ENCODE peak calls at places on chromosomes 16 and 17, in ten cellular contexts. N is ovary, X is Peyer's patch, J is heart left ventricle, B is IMR-90, K is sigmoid colon, Q is tibial nerve, Y is HCT116, W is transverse colon, T is stomach. R is an unnamed sample. For H3K36me3, the result is how much of the 10 kb centered on the place peaks cover.

GRCh38 chr17:30958187-30958586 is 12.7 kb upstream of the RNF135 start:
- DNase-seq in N (no peak), X (peak), J (no peak), B (no peak), K (no peak), Q (no peak), Y (no peak), W (no peak), T (no peak), R (no peak)

GRCh38 chr17:78416311-78416711 is 37.9 kb downstream of the PGS1 start:
- DNase-seq in N (peak), X (peak), J (no peak), B (peak), K (no peak), Q (no peak), Y (no peak), W (peak), T (peak), R (no peak)

GRCh38 chr17:72826602-72827001 is 265.9 kb downstream of the SLC39A11 start:
- DNase-seq in N (no peak), X (no peak), J (no peak), B (peak), K (no peak), Q (no peak), Y (peak), W (no peak), T (no peak), R (no peak)

GRCh38 chr16:12551946-12552345 is 251.7 kb downstream of the CPPED1 start:
- DNase-seq in N (no peak), X (no peak), J (no peak), B (peak), K (no peak), Q (no peak), Y (no peak), W (no peak), T (no peak), R (no peak)

GRCh38 chr16:56732832-56733231 is 2.9 kb downstream of the NUP93 start:
- DNase-seq in N (no peak), X (no peak), J (no peak), B (no peak), K (no peak), Q (no peak), Y (no peak), W (no peak), T (no peak), R (no peak)

GRCh38 chr16:35102780-35103403 is 1643.5 kb downstream of the TP53TG3F start:
- DNase-seq in N (no peak), X (no peak), J (no peak), B (no peak), K (no peak), Q (no peak), Y (no peak), W (no peak), T (no peak), R (no peak)

GRCh38 chr17:9291912-9292562 is 270.7 kb downstream of the NTN1 start:
- DNase-seq in N (peak), X (peak), J (peak), B (peak), K (peak), Q (peak), Y (no peak), W (peak), T (peak), R (peak)

GRCh38 chr16:75197522-75198134 is 9.3 kb downstream of the CTRB2 start:
- DNase-seq in N (no peak), X (no peak), J (no peak), B (no peak), K (no peak), Q (no peak), Y (no peak), W (no peak), T (peak), R (no peak)

GRCh38 chr16:3518292-3518982 is 17.6 kb downstream of the CLUAP1 start:
- DNase-seq in N (no peak), X (no peak), J (no peak), B (no peak), K (no peak), Q (no peak), Y (no peak), W (no peak), T (no peak), R (no peak)

GRCh38 chr16:1553976-1554825 is 20.7 kb downstream of the TMEM204 start:
- DNase-seq in N (no peak), X (no peak), J (no peak), B (no peak), K (peak), Q (no peak), Y (no peak), W (no peak), T (no peak), R (no peak)

GRCh38 chr17:14052886-14053615 is 16.3 kb upstream of the COX10 start:
- DNase-seq in N (no peak), X (no peak), J (no peak), B (no peak), K (no peak), Q (no peak), Y (no peak), W (no peak), T (no peak), R (peak)

GRCh38 chr17:10992097-10992496 is 154.2 kb upstream of the PIRT start:
- DNase-seq in N (no peak), X (no peak), J (no peak), B (no peak), K (no peak), Q (no peak), Y (no peak), W (no peak), T (no peak), R (no peak)

GRCh38 chr17:2346475-2346874 is 9.2 kb downstream of the SGSM2 start:
- DNase-seq in N (peak), X (no peak), J (no peak), B (no peak), K (peak), Q (no peak), Y (no peak), W (no peak), T (peak), R (peak)

GRCh38 chr16:68444058-68444657 is 4.2 kb downstream of the SMPD3 start:
- DNase-seq in N (peak), X (peak), J (peak), B (peak), K (no peak), Q (no peak), Y (no peak), W (peak), T (peak), R (no peak)

GRCh38 chr17:76893623-76894358 is 25.6 kb downstream of the MGAT5B start:
- DNase-seq in N (no peak), X (no peak), J (no peak), B (no peak), K (no peak), Q (no peak), Y (no peak), W (no peak), T (no peak), R (no peak)

GRCh38 chr17:67124469-67125148 is 80.3 kb downstream of the CACNG1 start:
- DNase-seq in N (no peak), X (no peak), J (no peak), B (no peak), K (no peak), Q (no peak), Y (no peak), W (no peak), T (no peak), R (no peak)

GRCh38 chr17:58236394-58236793 is 2.0 kb upstream of the LPO start:
- DNase-seq in N (no peak), X (no peak), J (no peak), B (no peak), K (no peak), Q (no peak), Y (no peak), W (no peak), T (no peak), R (no peak)

GRCh38 chr16:14961405-14962186 is 13.2 kb upstream of the PDXDC1 start:
- DNase-seq in N (no peak), X (no peak), J (no peak), B (no peak), K (no peak), Q (no peak), Y (no peak), W (no peak), T (no peak), R (no peak)

GRCh38 chr17:82445542-82445941 is 5.0 kb downstream of the CYBC1 start:
- DNase-seq in N (peak), X (no peak), J (no peak), B (no peak), K (no peak), Q (no peak), Y (no peak), W (no peak), T (no peak), R (no peak)

GRCh38 chr16:46747777-46748651 is at the start of gene MYLK3:
- DNase-seq in N (no peak), X (peak), J (peak), B (no peak), K (peak), Q (no peak), Y (no peak), W (no peak), T (no peak), R (no peak)

GRCh38 chr17:4901648-4902344 is 1.1 kb downstream of the CHRNE start:
- DNase-seq in N (peak), X (no peak), J (peak), B (no peak), K (no peak), Q (peak), Y (no peak), W (no peak), T (no peak), R (no peak)

GRCh38 chr17:38762231-38762630 is 9.7 kb downstream of the PSMB3 start:
- DNase-seq in N (no peak), X (no peak), J (no peak), B (no peak), K (no peak), Q (no peak), Y (no peak), W (no peak), T (no peak), R (no peak)

GRCh38 chr16:24035127-24035842 is 199.5 kb downstream of the PRKCB start:
- DNase-seq in N (no peak), X (peak), J (no peak), B (no peak), K (no peak), Q (no peak), Y (no peak), W (peak), T (no peak), R (no peak)

GRCh38 chr17:68384941-68385340 is 72.4 kb downstream of the WIPI1 start:
- DNase-seq in N (no peak), X (no peak), J (no peak), B (no peak), K (peak), Q (no peak), Y (no peak), W (no peak), T (no peak), R (no peak)

GRCh38 chr17:68385490-68386215 is 71.6 kb downstream of the WIPI1 start:
- DNase-seq in N (no peak), X (no peak), J (no peak), B (no peak), K (peak), Q (no peak), Y (no peak), W (no peak), T (no peak), R (no peak)

GRCh38 chr17:68383120-68383442 is 74.2 kb downstream of the WIPI1 start:
- DNase-seq in N (no peak), X (no peak), J (no peak), B (no peak), K (no peak), Q (no peak), Y (no peak), W (no peak), T (no peak), R (no peak)

GRCh38 chr17:68382582-68383085 is 74.7 kb downstream of the WIPI1 start:
- DNase-seq in N (no peak), X (no peak), J (no peak), B (no peak), K (no peak), Q (no peak), Y (no peak), W (no peak), T (no peak), R (no peak)

GRCh38 chr17:68383443-68384321 is 73.6 kb downstream of the WIPI1 start:
- DNase-seq in N (no peak), X (peak), J (peak), B (peak), K (peak), Q (no peak), Y (peak), W (no peak), T (no peak), R (no peak)
- TF ChIP-seq POLR2A in N (no peak), X (no peak), J (no peak), B (peak), K (no peak), Q (no peak), Y (no peak), W (no peak), T (no peak), R (no peak)

GRCh38 chr16:19573997-19574396 is 18.5 kb downstream of the VPS35L start:
- DNase-seq in N (no peak), X (no peak), J (no peak), B (no peak), K (no peak), Q (no peak), Y (no peak), W (no peak), T (no peak), R (no peak)
- H3K36me3 ChIP-seq in N (under half), X (half or more), J (half or more), B (half or more), K (under half), Q (half or more), Y (under half), W (under half), T (under half), R (under half)

DNA sequence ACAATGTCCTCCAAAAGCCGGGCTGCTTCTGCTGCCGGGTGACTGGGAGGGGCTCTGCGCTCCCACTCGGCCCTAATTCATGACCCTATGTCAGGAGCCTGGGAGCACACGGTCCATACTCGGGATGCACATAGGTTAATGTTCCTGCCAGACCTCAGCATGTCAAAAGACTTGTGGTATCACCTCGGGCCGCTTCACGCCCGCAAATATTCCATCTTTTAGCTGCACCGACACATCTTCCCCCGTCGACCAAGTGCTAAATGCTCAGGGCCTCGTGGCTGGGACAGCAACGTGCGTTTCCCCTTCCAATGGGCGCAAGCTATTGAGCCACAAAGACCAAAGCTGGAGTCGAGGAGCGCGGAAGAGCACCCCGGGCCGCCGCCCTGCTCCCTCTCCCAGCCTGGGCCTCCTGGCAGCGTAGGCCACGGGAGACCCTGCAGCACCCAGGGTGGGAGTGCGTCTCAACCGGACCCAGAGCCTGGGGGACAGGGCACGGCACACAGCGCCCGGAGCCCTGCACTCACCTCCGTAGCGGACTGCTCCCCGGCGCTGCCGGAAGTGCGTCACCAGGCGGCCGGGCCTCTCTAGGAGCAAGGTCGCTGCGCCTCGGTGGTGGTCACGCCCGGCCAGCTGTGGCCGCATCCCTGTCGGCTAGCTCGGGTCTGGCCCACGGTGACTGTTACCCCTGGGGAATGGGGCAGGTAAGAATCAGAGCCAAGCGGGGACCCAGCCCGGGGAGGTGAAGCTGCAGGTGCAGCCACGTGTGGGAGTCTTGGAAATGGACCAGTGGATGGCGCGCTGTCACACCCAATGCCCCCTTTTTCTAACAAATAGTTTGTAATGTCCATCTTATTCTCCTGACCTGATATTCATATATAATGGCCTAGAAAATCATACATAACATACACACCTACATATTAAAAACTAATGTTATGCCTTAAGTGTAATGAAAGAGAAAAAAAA is at the start of gene ZNF23:
- DNase-seq in N (peak), X (peak), J (peak), B (peak), K (peak), Q (peak), Y (peak), W (peak), T (peak), R (peak)
- TF ChIP-seq POLR2A in N (peak), X (peak), J (no peak), B (peak), K (peak), Q (peak), Y (peak), W (peak), T (no peak), R (peak)

GRCh38 chr17:18254888-18255649 is 3.5 kb downstream of the FLII start:
- DNase-seq in N (no peak), X (no peak), J (no peak), B (no peak), K (no peak), Q (no peak), Y (no peak), W (no peak), T (no peak), R (no peak)
- H3K36me3 ChIP-seq in N (under half), X (half or more), J (half or more), B (half or more), K (half or more), Q (half or more), Y (under half), W (under half), T (under half), R (under half)

GRCh38 chr17:75753514-75754377 is 11.2 kb downstream of the GALK1 start:
- DNase-seq in N (peak), X (peak), J (peak), B (peak), K (peak), Q (no peak), Y (no peak), W (peak), T (peak), R (no peak)

GRCh38 chr17:75753193-75753513 is 11.8 kb downstream of the GALK1 start:
- DNase-seq in N (no peak), X (no peak), J (no peak), B (no peak), K (no peak), Q (no peak), Y (no peak), W (no peak), T (no peak), R (no peak)

GRCh38 chr17:75755205-75755901 is 9.6 kb downstream of the GALK1 start:
- DNase-seq in N (no peak), X (no peak), J (no peak), B (no peak), K (no peak), Q (no peak), Y (no peak), W (no peak), T (no peak), R (no peak)

GRCh38 chr17:75755990-75756389 is 9.0 kb downstream of the GALK1 start:
- DNase-seq in N (no peak), X (no peak), J (no peak), B (no peak), K (no peak), Q (no peak), Y (no peak), W (no peak), T (no peak), R (no peak)

DNA sequence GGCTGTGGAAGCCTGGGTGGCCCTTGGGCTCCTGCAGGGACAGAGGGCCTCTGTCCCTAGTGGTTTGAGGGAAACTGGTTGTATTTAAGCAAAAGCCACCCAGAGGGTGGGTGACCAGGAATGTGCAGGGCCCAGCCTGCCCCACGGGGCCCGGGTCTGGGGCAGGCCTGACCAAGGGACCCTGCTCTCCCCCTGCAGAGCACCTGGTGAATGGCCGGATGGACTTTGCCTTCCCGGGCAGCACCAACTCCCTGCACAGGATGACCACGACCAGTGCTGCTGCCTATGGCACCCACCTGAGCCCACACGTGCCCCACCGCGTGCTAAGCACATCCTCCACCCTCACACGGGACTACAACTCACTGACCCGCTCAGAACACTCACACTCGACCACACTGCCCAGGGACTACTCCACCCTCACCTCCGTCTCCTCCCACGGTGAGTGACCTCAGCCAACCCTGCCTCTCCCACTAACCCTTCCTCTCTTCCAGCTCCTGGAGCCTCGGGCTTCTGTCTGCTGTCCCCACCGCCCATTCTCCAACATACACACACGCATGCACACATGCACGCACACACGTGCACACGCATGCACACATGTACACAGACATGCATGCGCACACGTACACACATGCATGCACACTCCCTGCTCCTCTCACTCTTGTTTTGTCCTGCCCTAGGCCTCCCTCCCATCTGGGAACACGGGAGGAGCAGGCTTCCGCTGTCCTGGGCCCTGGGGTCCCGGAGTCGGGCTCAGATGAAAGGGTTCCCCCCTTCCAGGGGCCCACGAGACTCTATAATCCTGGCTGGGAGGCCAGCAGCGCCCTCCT is 10.4 kb downstream of the GALK1 start:
- DNase-seq in N (no peak), X (no peak), J (no peak), B (no peak), K (no peak), Q (no peak), Y (no peak), W (no peak), T (no peak), R (no peak)
- TF ChIP-seq POLR2A in N (no peak), X (no peak), J (no peak), B (no peak), K (no peak), Q (no peak), Y (no peak), W (no peak), T (no peak), R (no peak)